ENCODE peak calls at places on chromosomes 6 and 20, in four cellular contexts. L is HCT116, X is K562, Y is Panc1. S is an unnamed sample.

GRCh38 chr20:56359212-56360132 is 698 bp downstream of the FAM210B start:
- DNase-seq in L (no peak), X (peak; percentile 71), Y (no peak), S (peak; percentile 79)

GRCh38 chr6:36333889-36334288 is 2.8 kb downstream of the BNIP5 start:
- DNase-seq in L (no peak), X (no peak), Y (no peak), S (no peak)

GRCh38 chr20:32344835-32345506 is 13.2 kb upstream of the ASXL1 start:
- DNase-seq in L (no peak), X (no peak), Y (no peak), S (no peak)

GRCh38 chr6:125325586-125325985 is 23.8 kb upstream of the HDDC2 start:
- DNase-seq in L (no peak), X (no peak), Y (no peak), S (no peak)

GRCh38 chr20:43963233-43963632 is 48.6 kb downstream of the TOX2 start:
- DNase-seq in L (no peak), X (no peak), Y (no peak), S (peak; percentile 26)

GRCh38 chr20:48760403-48760889 is 67.4 kb downstream of the PREX1 start:
- DNase-seq in L (no peak), X (no peak), Y (peak; percentile 76), S (no peak)

GRCh38 chr6:85537055-85537494 is 56.6 kb downstream of the SNX14 start:
- DNase-seq in L (no peak), X (no peak), Y (no peak), S (no peak)

GRCh38 chr6:161048636-161049035 is 57.1 kb downstream of the MAP3K4 start:
- DNase-seq in L (no peak), X (no peak), Y (no peak), S (no peak)

GRCh38 chr6:158014505-158015187 is 33.0 kb downstream of the SYNJ2 start:
- DNase-seq in L (no peak), X (no peak), Y (no peak), S (peak; percentile 88)

GRCh38 chr6:11718031-11718430 is 60.6 kb downstream of the ADTRP start:
- DNase-seq in L (no peak), X (no peak), Y (no peak), S (no peak)

GRCh38 chr6:85641916-85642773 is 541 bp downstream of the SYNCRIP start:
- DNase-seq in L (no peak), X (peak; percentile 60), Y (no peak), S (peak; percentile 35)

GRCh38 chr20:54335299-54335698 is 127.4 kb downstream of the PFDN4 start:
- DNase-seq in L (no peak), X (no peak), Y (no peak), S (no peak)

GRCh38 chr6:101830501-101831031 is 437.1 kb downstream of the GRIK2 start:
- DNase-seq in L (no peak), X (no peak), Y (no peak), S (no peak)

GRCh38 chr6:43375693-43376092 is 6.2 kb upstream of the ZNF318 start:
- DNase-seq in L (no peak), X (no peak), Y (no peak), S (no peak)

GRCh38 chr6:18323935-18324707 is 59.8 kb upstream of the DEK start:
- DNase-seq in L (peak; percentile 35), X (peak; percentile 42), Y (no peak), S (peak; percentile 54)

GRCh38 chr6:74282143-74282689 is 586.2 kb downstream of the CD109 start:
- DNase-seq in L (no peak), X (no peak), Y (no peak), S (no peak)

GRCh38 chr20:51831891-51832675 is 29.8 kb upstream of the SALL4 start:
- DNase-seq in L (no peak), X (no peak), Y (no peak), S (no peak)

GRCh38 chr6:30037182-30037788 is 23.8 kb upstream of the POLR1H start:
- DNase-seq in L (no peak), X (peak; percentile 20), Y (no peak), S (peak; percentile 38)

GRCh38 chr20:53949319-53949839 is 121.0 kb downstream of the BCAS1 start:
- DNase-seq in L (no peak), X (no peak), Y (no peak), S (no peak)

GRCh38 chr20:19935842-19936241 is 81.3 kb upstream of the NAA20 start:
- DNase-seq in L (no peak), X (no peak), Y (no peak), S (no peak)

GRCh38 chr20:23011008-23011721 is 23.9 kb upstream of the SSTR4 start:
- DNase-seq in L (no peak), X (peak; percentile 24), Y (no peak), S (no peak)

GRCh38 chr6:166529571-166529970 is 56.9 kb downstream of the RAMACL start:
- DNase-seq in L (no peak), X (no peak), Y (no peak), S (no peak)

GRCh38 chr6:41878246-41878645 is 16.9 kb downstream of the USP49 start:
- DNase-seq in L (no peak), X (no peak), Y (no peak), S (no peak)

GRCh38 chr6:41871677-41872076 is 23.5 kb downstream of the USP49 start:
- DNase-seq in L (no peak), X (no peak), Y (no peak), S (no peak)

GRCh38 chr6:41877051-41877680 is 18.0 kb downstream of the USP49 start:
- DNase-seq in L (no peak), X (no peak), Y (no peak), S (peak; percentile 68)

GRCh38 chr6:41872102-41872602 is 23.0 kb downstream of the USP49 start:
- DNase-seq in L (no peak), X (no peak), Y (no peak), S (no peak)

GRCh38 chr6:41874741-41875140 is 20.4 kb downstream of the USP49 start:
- DNase-seq in L (no peak), X (no peak), Y (no peak), S (no peak)
- TF ChIP-seq TCF7L2 in L (no peak), X (no peak), Y (no peak), S (no peak)

DNA sequence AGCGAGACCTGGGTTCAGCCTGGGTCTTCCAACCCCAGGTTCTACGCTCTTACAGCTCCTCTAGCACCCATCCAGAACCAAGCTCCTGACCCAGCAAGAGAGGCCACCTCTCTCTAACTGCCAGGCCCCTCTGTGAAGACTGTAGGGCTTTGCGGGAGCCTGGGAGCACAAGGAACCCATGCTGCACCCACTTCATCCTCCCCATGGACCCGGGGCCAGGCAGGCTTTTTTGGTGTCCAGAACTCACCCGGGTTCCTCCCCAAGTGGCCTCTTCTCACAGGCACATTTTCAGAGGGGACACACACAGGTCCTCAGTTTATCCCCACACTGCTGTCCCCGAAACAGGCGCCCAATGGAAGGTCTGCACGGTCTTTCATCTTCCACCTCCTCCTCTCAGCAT is 145.9 kb downstream of the SYNDIG1 start:
- DNase-seq in L (no peak), X (no peak), Y (no peak), S (no peak)
- TF ChIP-seq TCF7L2 in L (no peak), X (no peak), Y (no peak), S (no peak)

GRCh38 chr6:38350882-38351281 is 288.8 kb downstream of the BTBD9 start:
- DNase-seq in L (no peak), X (no peak), Y (no peak), S (no peak)

GRCh38 chr6:38353310-38354032 is 286.3 kb downstream of the BTBD9 start:
- DNase-seq in L (no peak), X (no peak), Y (no peak), S (no peak)

GRCh38 chr6:38354033-38354373 is 285.7 kb downstream of the BTBD9 start:
- DNase-seq in L (no peak), X (no peak), Y (no peak), S (no peak)

GRCh38 chr6:38354905-38355304 is 284.8 kb downstream of the BTBD9 start:
- DNase-seq in L (no peak), X (no peak), Y (no peak), S (no peak)

GRCh38 chr6:38352636-38353035 is 287.1 kb downstream of the BTBD9 start:
- DNase-seq in L (no peak), X (no peak), Y (no peak), S (no peak)
- TF ChIP-seq TCF7L2 in L (no peak), X (no peak), Y (no peak), S (no peak)

GRCh38 chr6:144931172-144932035 is 646.3 kb downstream of the UTRN start:
- DNase-seq in L (no peak), X (peak; percentile 46), Y (peak; percentile 25), S (peak; percentile 27)
- TF ChIP-seq TCF7L2 in L (no peak), X (no peak), Y (no peak), S (no peak)

DNA sequence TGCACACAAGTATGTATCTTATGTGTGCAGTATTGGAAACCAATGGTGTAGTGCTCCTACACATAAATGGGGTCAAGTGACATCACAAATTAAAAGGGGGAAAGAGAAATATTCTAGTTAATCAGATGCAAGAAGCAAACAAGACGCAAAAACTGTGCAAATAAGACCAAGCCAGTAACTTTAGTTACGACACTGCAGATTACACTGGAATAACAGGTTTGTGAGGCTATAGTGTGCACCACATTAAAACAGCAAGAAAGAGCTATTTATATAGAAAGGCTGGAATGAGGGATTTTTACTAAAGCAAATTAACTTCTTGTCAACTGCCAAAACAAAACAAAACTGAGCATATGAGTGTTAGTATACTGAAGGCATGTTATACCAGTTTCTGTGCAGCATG is 45.9 kb downstream of the NR2E1 start:
- DNase-seq in L (no peak), X (no peak), Y (no peak), S (no peak)
- TF ChIP-seq TCF7L2 in L (no peak), X (no peak), Y (no peak), S (no peak)

GRCh38 chr6:19988555-19988954 is 151.4 kb downstream of the ID4 start:
- DNase-seq in L (no peak), X (peak; percentile 34), Y (no peak), S (peak; percentile 8)
- TF ChIP-seq TCF7L2 in L (no peak), X (no peak), Y (no peak), S (no peak)